ENCODE peak calls at places on chromosomes 6 and 20, in nine cellular contexts. One of them, this sample, is unnamed.

GRCh38 chr6:32153252-32153834 is 598 bp upstream of the PPT2 start:
- DNase-seq in GM19239: no peak
- DNase-seq in HCT116: no peak
- DNase-seq in Panc1: peak
- DNase-seq in T-helper 2 cell: no peak
- DNase-seq in Kasumi-1: no peak
- DNase-seq in kidney tubule cell: peak
- DNase-seq in LNCaP clone FGC: no peak
- DNase-seq in psoas muscle: peak
- DNase-seq in this sample: peak

GRCh38 chr6:165634076-165634475 is 29.0 kb downstream of the PDE10A start:
- DNase-seq in GM19239: no peak
- DNase-seq in HCT116: no peak
- DNase-seq in Panc1: no peak
- DNase-seq in T-helper 2 cell: no peak
- DNase-seq in Kasumi-1: no peak
- DNase-seq in kidney tubule cell: no peak
- DNase-seq in LNCaP clone FGC: no peak
- DNase-seq in psoas muscle: no peak
- DNase-seq in this sample: no peak

GRCh38 chr6:168217880-168218537 is 101.6 kb downstream of the DACT2 start:
- DNase-seq in GM19239: no peak
- DNase-seq in HCT116: no peak
- DNase-seq in Panc1: no peak
- DNase-seq in T-helper 2 cell: no peak
- DNase-seq in Kasumi-1: no peak
- DNase-seq in kidney tubule cell: no peak
- DNase-seq in LNCaP clone FGC: no peak
- DNase-seq in psoas muscle: no peak
- DNase-seq in this sample: no peak

GRCh38 chr6:165991341-165991740 is 176.3 kb downstream of the TBXT start:
- DNase-seq in GM19239: no peak
- DNase-seq in HCT116: no peak
- DNase-seq in Panc1: no peak
- DNase-seq in T-helper 2 cell: no peak
- DNase-seq in Kasumi-1: no peak
- DNase-seq in kidney tubule cell: no peak
- DNase-seq in LNCaP clone FGC: no peak
- DNase-seq in psoas muscle: no peak
- DNase-seq in this sample: no peak

GRCh38 chr20:8132632-8133587 is 844 bp downstream of the PLCB1 start:
- DNase-seq in GM19239: no peak
- DNase-seq in HCT116: no peak
- DNase-seq in Panc1: no peak
- DNase-seq in T-helper 2 cell: peak
- DNase-seq in Kasumi-1: no peak
- DNase-seq in kidney tubule cell: no peak
- DNase-seq in LNCaP clone FGC: no peak
- DNase-seq in psoas muscle: peak
- DNase-seq in this sample: no peak

GRCh38 chr6:156980948-156981347 is 203.8 kb downstream of the ARID1B start:
- DNase-seq in GM19239: no peak
- DNase-seq in HCT116: no peak
- DNase-seq in Panc1: no peak
- DNase-seq in T-helper 2 cell: no peak
- DNase-seq in Kasumi-1: no peak
- DNase-seq in kidney tubule cell: no peak
- DNase-seq in LNCaP clone FGC: no peak
- DNase-seq in psoas muscle: no peak
- DNase-seq in this sample: no peak

GRCh38 chr6:128532827-128533226 is 12.4 kb upstream of the PTPRK start:
- DNase-seq in GM19239: no peak
- DNase-seq in HCT116: no peak
- DNase-seq in Panc1: no peak
- DNase-seq in T-helper 2 cell: no peak
- DNase-seq in Kasumi-1: no peak
- DNase-seq in kidney tubule cell: peak
- DNase-seq in LNCaP clone FGC: no peak
- DNase-seq in psoas muscle: no peak
- DNase-seq in this sample: no peak

GRCh38 chr6:163001341-163001740 is 273.6 kb downstream of the PACRG start:
- DNase-seq in GM19239: peak
- DNase-seq in HCT116: no peak
- DNase-seq in Panc1: no peak
- DNase-seq in T-helper 2 cell: peak
- DNase-seq in Kasumi-1: no peak
- DNase-seq in kidney tubule cell: no peak
- DNase-seq in LNCaP clone FGC: peak
- DNase-seq in psoas muscle: no peak
- DNase-seq in this sample: peak

GRCh38 chr6:24205020-24205492 is 79.0 kb downstream of the NRSN1 start:
- DNase-seq in GM19239: peak
- DNase-seq in HCT116: peak
- DNase-seq in Panc1: peak
- DNase-seq in T-helper 2 cell: peak
- DNase-seq in Kasumi-1: peak
- DNase-seq in kidney tubule cell: peak
- DNase-seq in LNCaP clone FGC: no peak
- DNase-seq in psoas muscle: no peak
- DNase-seq in this sample: peak

GRCh38 chr6:11824986-11825385 is 46.4 kb upstream of the ADTRP start:
- DNase-seq in GM19239: no peak
- DNase-seq in HCT116: no peak
- DNase-seq in Panc1: no peak
- DNase-seq in T-helper 2 cell: peak
- DNase-seq in Kasumi-1: no peak
- DNase-seq in kidney tubule cell: peak
- DNase-seq in LNCaP clone FGC: no peak
- DNase-seq in psoas muscle: no peak
- DNase-seq in this sample: peak

GRCh38 chr6:797479-798077 is 104.6 kb upstream of the EXOC2 start:
- DNase-seq in GM19239: no peak
- DNase-seq in HCT116: peak
- DNase-seq in Panc1: peak
- DNase-seq in T-helper 2 cell: peak
- DNase-seq in Kasumi-1: peak
- DNase-seq in kidney tubule cell: peak
- DNase-seq in LNCaP clone FGC: peak
- DNase-seq in psoas muscle: no peak
- DNase-seq in this sample: peak

GRCh38 chr20:63830821-63831593 is at the start of gene ZBTB46:
- DNase-seq in GM19239: peak
- DNase-seq in HCT116: no peak
- DNase-seq in Panc1: no peak
- DNase-seq in T-helper 2 cell: peak
- DNase-seq in Kasumi-1: no peak
- DNase-seq in kidney tubule cell: peak
- DNase-seq in LNCaP clone FGC: no peak
- DNase-seq in psoas muscle: peak
- DNase-seq in this sample: peak

GRCh38 chr20:10505320-10506226 is 70.5 kb downstream of the SLX4IP start:
- DNase-seq in GM19239: no peak
- DNase-seq in HCT116: no peak
- DNase-seq in Panc1: no peak
- DNase-seq in T-helper 2 cell: no peak
- DNase-seq in Kasumi-1: peak
- DNase-seq in kidney tubule cell: no peak
- DNase-seq in LNCaP clone FGC: peak
- DNase-seq in psoas muscle: peak
- DNase-seq in this sample: no peak